ENCODE peak calls at places on chromosomes 7 and 10, in eight cellular contexts. M is fibroblast of lung, C is PC-3, N is HL-60, D is astrocyte of the cerebellum, O is prostate gland, G is endodermal cell, S is mucosa of descending colon. I is an unnamed sample.

GRCh38 chr10:124106241-124106905 is 13.0 kb upstream of the CHST15 start:
- DNase-seq in O (peak), M (peak), S (no peak), D (peak), C (peak), G (no peak), N (no peak), I (peak)

GRCh38 chr10:46090258-46090812 is 44.3 kb upstream of the MSMB start:
- DNase-seq in M (no peak), S (no peak), D (no peak), G (no peak), O (no peak), C (no peak), N (no peak), I (no peak)

GRCh38 chr7:15891151-15891842 is 204.8 kb upstream of the MEOX2 start:
- DNase-seq in N (no peak), G (no peak), O (no peak), C (peak), D (peak), M (peak), S (no peak), I (peak)

GRCh38 chr7:144568234-144568633 is 164.7 kb upstream of the NOBOX start:
- DNase-seq in M (no peak), S (no peak), N (no peak), D (no peak), O (no peak), G (no peak), C (no peak), I (no peak)

GRCh38 chr10:106643521-106643920 is 521.0 kb downstream of the SORCS1 start:
- DNase-seq in G (no peak), C (no peak), M (no peak), S (no peak), D (no peak), O (no peak), N (no peak), I (no peak)

GRCh38 chr10:73862011-73862410 is 12.3 kb downstream of the CAMK2G start:
- DNase-seq in S (no peak), D (no peak), M (no peak), G (no peak), O (no peak), C (no peak), N (peak), I (no peak)

GRCh38 chr7:47181609-47182264 is 400.2 kb downstream of the TNS3 start:
- DNase-seq in D (no peak), O (peak), C (no peak), S (no peak), N (no peak), M (no peak), G (no peak), I (no peak)

GRCh38 chr7:96311967-96312366 is 9.9 kb downstream of the SLC25A13 start:
- DNase-seq in C (no peak), M (peak), G (no peak), N (peak), S (no peak), D (no peak), O (peak), I (peak)

GRCh38 chr7:129006636-129007414 is 48.1 kb downstream of the TNPO3 start:
- DNase-seq in D (no peak), G (no peak), S (no peak), O (no peak), C (no peak), N (no peak), M (peak), I (no peak)

GRCh38 chr10:93096901-93097300 is 23.2 kb downstream of the CYP26A1 start:
- DNase-seq in N (no peak), O (no peak), S (no peak), D (no peak), C (no peak), M (no peak), G (no peak), I (no peak)

GRCh38 chr10:103395754-103396066 is 565 bp downstream of the ATP5MK start:
- DNase-seq in G (peak), M (peak), D (no peak), S (no peak), O (no peak), C (peak), N (no peak), I (peak)

GRCh38 chr10:86366033-86366901 is at the start of gene GRID1:
- DNase-seq in S (no peak), O (peak), G (peak), M (peak), C (no peak), N (no peak), D (no peak), I (no peak)

GRCh38 chr10:72276421-72277339 is 3.0 kb downstream of the DDIT4 start:
- DNase-seq in N (no peak), D (no peak), C (no peak), O (no peak), G (no peak), S (no peak), M (peak), I (peak)

GRCh38 chr10:55410415-55410885 is 609.4 kb upstream of the PCDH15 start:
- DNase-seq in O (peak), M (peak), S (no peak), N (no peak), C (peak), D (no peak), G (peak), I (peak)

GRCh38 chr7:108581655-108582491 is 12.2 kb downstream of the DNAJB9 start:
- DNase-seq in D (peak), M (peak), N (no peak), G (peak), C (peak), S (no peak), O (peak), I (no peak)

GRCh38 chr7:37982423-37982822 is 62.0 kb downstream of the EPDR1 start:
- DNase-seq in S (no peak), N (no peak), D (peak), G (no peak), O (no peak), M (peak), C (no peak), I (peak)

GRCh38 chr10:84543077-84543476 is 214.7 kb downstream of the CCSER2 start:
- DNase-seq in D (no peak), N (no peak), C (no peak), S (no peak), O (no peak), M (no peak), G (peak), I (no peak)
- H3K4me3 ChIP-seq in D (no peak), N (no peak), C (no peak), S (no peak), O (no peak), M (no peak), G (no peak), I (no peak)

DNA sequence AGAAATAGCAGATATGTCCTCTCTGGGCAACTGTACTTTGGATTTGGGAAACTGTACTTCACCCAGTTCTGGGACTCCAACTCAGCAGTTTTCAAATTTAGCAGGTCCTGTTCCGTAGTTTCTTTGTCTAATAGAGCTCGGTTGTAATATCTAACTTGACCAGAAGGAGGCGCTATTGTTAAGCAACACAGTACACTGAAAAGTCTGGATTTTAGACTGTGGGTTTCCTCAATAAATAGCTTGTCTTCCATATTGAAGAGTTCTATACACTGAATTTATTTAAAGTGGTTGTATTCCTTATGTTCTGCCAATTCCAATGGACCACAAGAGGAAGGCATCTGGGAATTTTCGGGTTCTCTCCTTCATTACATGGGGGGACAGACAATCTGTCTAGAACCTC is 39.8 kb downstream of the ELFN1 start:
- DNase-seq in D (no peak), G (no peak), O (no peak), M (no peak), N (no peak), C (peak), S (no peak), I (peak)
- TF ChIP-seq CTCF in D (peak), G (peak), O (peak), M (peak), N (no peak), C (peak), S (no peak), I (peak)

DNA sequence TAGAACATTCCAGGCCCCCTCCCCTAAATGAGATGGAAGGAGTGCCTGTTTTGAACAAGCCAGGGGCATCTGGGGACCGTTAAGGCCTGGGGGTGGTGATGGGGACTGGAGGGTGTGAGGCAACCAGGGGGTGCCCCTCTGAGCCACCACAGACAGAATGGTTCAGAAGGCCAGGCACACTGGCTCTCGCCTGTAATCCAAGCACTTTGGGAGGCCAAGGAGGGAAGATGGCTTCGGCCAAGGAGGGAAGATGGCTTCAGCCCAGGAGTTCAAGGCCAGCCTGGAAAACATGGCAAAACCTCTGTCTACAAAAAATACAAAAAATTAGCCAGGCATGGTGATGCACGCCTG is 173.2 kb upstream of the TNRC18 start:
- DNase-seq in C (no peak), M (no peak), N (no peak), S (no peak), D (no peak), O (no peak), G (no peak), I (no peak)
- H3K4me3 ChIP-seq in C (peak), M (peak), N (no peak), S (no peak), D (peak), O (no peak), G (peak), I (peak)

GRCh38 chr10:75363431-75363830 is 38.1 kb downstream of the ZNF503 start:
- DNase-seq in M (no peak), G (no peak), S (no peak), O (no peak), C (peak), N (no peak), D (no peak), I (no peak)
- TF ChIP-seq CTCF in M (no peak), G (no peak), S (no peak), O (no peak), C (peak), N (no peak), D (no peak), I (no peak)

GRCh38 chr7:6639627-6640026 is 2.5 kb downstream of the ZNF316 start:
- DNase-seq in S (no peak), M (no peak), G (no peak), D (no peak), O (no peak), N (no peak), C (no peak), I (no peak)
- H3K4me3 ChIP-seq in S (no peak), M (no peak), G (no peak), D (no peak), O (no peak), N (no peak), C (no peak), I (no peak)

I was measured in fibroblast of mammary gland.